ENCODE peak calls at places on chromosomes 1 and 21, in five cellular contexts. One of them, this sample, is unnamed.

GRCh38 chr1:4056989-4057388 is 156.9 kb upstream of the C1orf174 start:
- DNase-seq in T-helper 1 cell: no peak
- DNase-seq in DMS79 treated with DMSO at 0.1 percent for 48 hours: no peak
- DNase-seq in CD4-positive, alpha-beta T cell: no peak
- DNase-seq in hypothalamus: no peak
- DNase-seq in this sample: no peak

GRCh38 chr1:216944864-216945505 is 221.8 kb upstream of the ESRRG start:
- DNase-seq in hypothalamus: no peak
- DNase-seq in T-helper 1 cell: no peak
- DNase-seq in DMS79 treated with DMSO at 0.1 percent for 48 hours: no peak
- DNase-seq in CD4-positive, alpha-beta T cell: no peak
- DNase-seq in this sample: no peak

GRCh38 chr1:198143797-198144196 is 13.0 kb upstream of the NEK7 start:
- DNase-seq in T-helper 1 cell: no peak
- DNase-seq in CD4-positive, alpha-beta T cell: no peak
- DNase-seq in DMS79 treated with DMSO at 0.1 percent for 48 hours: no peak
- DNase-seq in hypothalamus: no peak
- DNase-seq in this sample: no peak

GRCh38 chr1:67053535-67053784 is 488 bp downstream of the SLC35D1 start:
- DNase-seq in CD4-positive, alpha-beta T cell: peak; percentile 5
- DNase-seq in T-helper 1 cell: no peak
- DNase-seq in hypothalamus: peak; percentile 62
- DNase-seq in DMS79 treated with DMSO at 0.1 percent for 48 hours: no peak
- DNase-seq in this sample: peak; percentile 50

GRCh38 chr1:207603777-207604176 is 41.2 kb upstream of the CR1L start:
- DNase-seq in hypothalamus: no peak
- DNase-seq in DMS79 treated with DMSO at 0.1 percent for 48 hours: no peak
- DNase-seq in T-helper 1 cell: no peak
- DNase-seq in CD4-positive, alpha-beta T cell: no peak
- DNase-seq in this sample: no peak

GRCh38 chr1:216422821-216423529 is at the start of gene USH2A:
- DNase-seq in T-helper 1 cell: no peak
- DNase-seq in hypothalamus: no peak
- DNase-seq in CD4-positive, alpha-beta T cell: no peak
- DNase-seq in DMS79 treated with DMSO at 0.1 percent for 48 hours: no peak
- DNase-seq in this sample: no peak

GRCh38 chr1:193157360-193157759 is 29.1 kb downstream of the B3GALT2 start:
- DNase-seq in CD4-positive, alpha-beta T cell: no peak
- DNase-seq in hypothalamus: no peak
- DNase-seq in T-helper 1 cell: no peak
- DNase-seq in DMS79 treated with DMSO at 0.1 percent for 48 hours: no peak
- DNase-seq in this sample: no peak

GRCh38 chr21:25791321-25791720 is 56.5 kb downstream of the GABPA start:
- DNase-seq in DMS79 treated with DMSO at 0.1 percent for 48 hours: no peak
- DNase-seq in T-helper 1 cell: no peak
- DNase-seq in hypothalamus: no peak
- DNase-seq in CD4-positive, alpha-beta T cell: no peak
- DNase-seq in this sample: no peak

GRCh38 chr1:230487773-230488428 is 61.8 kb upstream of the PGBD5 start:
- DNase-seq in hypothalamus: no peak
- DNase-seq in DMS79 treated with DMSO at 0.1 percent for 48 hours: no peak
- DNase-seq in T-helper 1 cell: no peak
- DNase-seq in CD4-positive, alpha-beta T cell: no peak
- DNase-seq in this sample: no peak

GRCh38 chr1:31771891-31772668 is 7.9 kb upstream of the ADGRB2 start:
- DNase-seq in hypothalamus: no peak
- DNase-seq in DMS79 treated with DMSO at 0.1 percent for 48 hours: no peak
- DNase-seq in T-helper 1 cell: peak; percentile 17
- DNase-seq in CD4-positive, alpha-beta T cell: no peak
- DNase-seq in this sample: no peak

GRCh38 chr1:245045087-245045881 is 109.5 kb upstream of the KIF26B start:
- DNase-seq in hypothalamus: no peak
- DNase-seq in DMS79 treated with DMSO at 0.1 percent for 48 hours: no peak
- DNase-seq in T-helper 1 cell: no peak
- DNase-seq in CD4-positive, alpha-beta T cell: no peak
- DNase-seq in this sample: peak; percentile 39

GRCh38 chr1:196115641-196116040 is 492.6 kb downstream of the KCNT2 start:
- DNase-seq in T-helper 1 cell: no peak
- DNase-seq in CD4-positive, alpha-beta T cell: no peak
- DNase-seq in hypothalamus: no peak
- DNase-seq in DMS79 treated with DMSO at 0.1 percent for 48 hours: no peak
- DNase-seq in this sample: no peak

GRCh38 chr1:30579580-30579979 is 143.8 kb downstream of the MATN1 start:
- DNase-seq in CD4-positive, alpha-beta T cell: no peak
- DNase-seq in DMS79 treated with DMSO at 0.1 percent for 48 hours: no peak
- DNase-seq in hypothalamus: no peak
- DNase-seq in T-helper 1 cell: no peak
- DNase-seq in this sample: no peak

GRCh38 chr1:109892476-109893368 is 17.9 kb upstream of the CSF1 start:
- DNase-seq in DMS79 treated with DMSO at 0.1 percent for 48 hours: no peak
- DNase-seq in CD4-positive, alpha-beta T cell: no peak
- DNase-seq in hypothalamus: no peak
- DNase-seq in T-helper 1 cell: no peak
- DNase-seq in this sample: peak; percentile 33

GRCh38 chr1:86773331-86774288 is 69.2 kb downstream of the SH3GLB1 start:
- DNase-seq in T-helper 1 cell: no peak
- DNase-seq in hypothalamus: no peak
- DNase-seq in DMS79 treated with DMSO at 0.1 percent for 48 hours: peak; percentile 70
- DNase-seq in CD4-positive, alpha-beta T cell: no peak
- DNase-seq in this sample: no peak

GRCh38 chr1:9842073-9842711 is 18.4 kb upstream of the CLSTN1 start:
- DNase-seq in T-helper 1 cell: no peak
- DNase-seq in DMS79 treated with DMSO at 0.1 percent for 48 hours: peak; percentile 57
- DNase-seq in CD4-positive, alpha-beta T cell: no peak
- DNase-seq in hypothalamus: no peak
- DNase-seq in this sample: no peak

GRCh38 chr1:150507912-150508864 is at the start of gene ECM1:
- DNase-seq in DMS79 treated with DMSO at 0.1 percent for 48 hours: no peak
- DNase-seq in T-helper 1 cell: no peak
- DNase-seq in CD4-positive, alpha-beta T cell: no peak
- DNase-seq in hypothalamus: no peak
- DNase-seq in this sample: peak; percentile 30

GRCh38 chr1:26787381-26787705 is 407 bp upstream of the PIGV start:
- DNase-seq in CD4-positive, alpha-beta T cell: no peak
- DNase-seq in T-helper 1 cell: peak; percentile 48
- DNase-seq in hypothalamus: no peak
- DNase-seq in DMS79 treated with DMSO at 0.1 percent for 48 hours: no peak
- DNase-seq in this sample: no peak

GRCh38 chr1:3251810-3252429 is 182.9 kb downstream of the PRDM16 start:
- DNase-seq in DMS79 treated with DMSO at 0.1 percent for 48 hours: no peak
- DNase-seq in CD4-positive, alpha-beta T cell: no peak
- DNase-seq in hypothalamus: no peak
- DNase-seq in T-helper 1 cell: no peak
- DNase-seq in this sample: no peak

GRCh38 chr1:102099916-102100315 is 103.2 kb upstream of the OLFM3 start:
- DNase-seq in DMS79 treated with DMSO at 0.1 percent for 48 hours: no peak
- DNase-seq in hypothalamus: no peak
- DNase-seq in CD4-positive, alpha-beta T cell: no peak
- DNase-seq in T-helper 1 cell: no peak
- DNase-seq in this sample: no peak

GRCh38 chr1:212288614-212289013 is 3.4 kb downstream of the PPP2R5A start:
- DNase-seq in CD4-positive, alpha-beta T cell: no peak
- DNase-seq in hypothalamus: no peak
- DNase-seq in T-helper 1 cell: no peak
- DNase-seq in DMS79 treated with DMSO at 0.1 percent for 48 hours: no peak
- DNase-seq in this sample: no peak

GRCh38 chr1:201110138-201110537 is 2.1 kb downstream of the CACNA1S start:
- DNase-seq in CD4-positive, alpha-beta T cell: no peak
- DNase-seq in DMS79 treated with DMSO at 0.1 percent for 48 hours: no peak
- DNase-seq in T-helper 1 cell: no peak
- DNase-seq in hypothalamus: no peak
- DNase-seq in this sample: no peak

GRCh38 chr1:155014709-155015508 is 12.3 kb downstream of the ZBTB7B start:
- DNase-seq in DMS79 treated with DMSO at 0.1 percent for 48 hours: no peak
- DNase-seq in T-helper 1 cell: no peak
- DNase-seq in CD4-positive, alpha-beta T cell: no peak
- DNase-seq in hypothalamus: no peak
- DNase-seq in this sample: no peak

GRCh38 chr1:85179517-85179916 is 21.3 kb downstream of the SYDE2 start:
- DNase-seq in T-helper 1 cell: no peak
- DNase-seq in hypothalamus: no peak
- DNase-seq in DMS79 treated with DMSO at 0.1 percent for 48 hours: no peak
- DNase-seq in CD4-positive, alpha-beta T cell: no peak
- DNase-seq in this sample: no peak

GRCh38 chr1:78286686-78287085 is 204.1 kb upstream of the PTGFR start:
- DNase-seq in DMS79 treated with DMSO at 0.1 percent for 48 hours: no peak
- DNase-seq in CD4-positive, alpha-beta T cell: no peak
- DNase-seq in hypothalamus: no peak
- DNase-seq in T-helper 1 cell: no peak
- DNase-seq in this sample: no peak

GRCh38 chr1:1773874-1774273 is 4.4 kb downstream of the NADK start:
- DNase-seq in T-helper 1 cell: no peak
- DNase-seq in hypothalamus: no peak
- DNase-seq in CD4-positive, alpha-beta T cell: no peak
- DNase-seq in DMS79 treated with DMSO at 0.1 percent for 48 hours: no peak
- DNase-seq in this sample: no peak

GRCh38 chr1:165397945-165398344 is 41.4 kb upstream of the LMX1A start:
- DNase-seq in DMS79 treated with DMSO at 0.1 percent for 48 hours: no peak
- DNase-seq in T-helper 1 cell: no peak
- DNase-seq in CD4-positive, alpha-beta T cell: no peak
- DNase-seq in hypothalamus: no peak
- DNase-seq in this sample: peak; percentile 33

GRCh38 chr1:19369396-19370090 is 57.4 kb downstream of the SLC66A1 start:
- DNase-seq in DMS79 treated with DMSO at 0.1 percent for 48 hours: peak; percentile 39
- DNase-seq in CD4-positive, alpha-beta T cell: no peak
- DNase-seq in hypothalamus: no peak
- DNase-seq in T-helper 1 cell: no peak
- DNase-seq in this sample: no peak

GRCh38 chr1:50308883-50309282 is 114.4 kb downstream of the DMRTA2 start:
- DNase-seq in CD4-positive, alpha-beta T cell: no peak
- DNase-seq in DMS79 treated with DMSO at 0.1 percent for 48 hours: no peak
- DNase-seq in T-helper 1 cell: no peak
- DNase-seq in hypothalamus: peak; percentile 10
- DNase-seq in this sample: peak; percentile 49